ENCODE peak calls at places on chromosomes 5 and 9, in ten cellular contexts. One of them, this sample, is unnamed.

GRCh38 chr5:172496671-172497371 is 42.5 kb upstream of the SH3PXD2B start:
- DNase-seq in posterior cingulate gyrus: peak
- DNase-seq in stimulated activated CD4-positive, alpha-beta T cell treated with anti-CD3 and anti-CD28 coated beads, Interleukin-4, amount 100 ng/mL, for 1 hour: no peak
- DNase-seq in SW 1271: no peak
- DNase-seq in stimulated activated CD8-positive, alpha-beta memory T cell treated with anti-CD3 and anti-CD28 coated beads, Interleukin-12 subunit alpha, Interleukin-12 subunit beta, amount 100 ng/mL, for 4 hours: no peak
- DNase-seq in mucosa of gallbladder: peak
- DNase-seq in K562: no peak
- DNase-seq in GM12865: no peak
- DNase-seq in mammary epithelial cell: no peak
- DNase-seq in heart left ventricle: peak
- DNase-seq in this sample: peak

GRCh38 chr9:15430920-15431844 is 8.5 kb downstream of the SNAPC3 start:
- DNase-seq in posterior cingulate gyrus: no peak
- DNase-seq in stimulated activated CD4-positive, alpha-beta T cell treated with anti-CD3 and anti-CD28 coated beads, Interleukin-4, amount 100 ng/mL, for 1 hour: no peak
- DNase-seq in SW 1271: no peak
- DNase-seq in stimulated activated CD8-positive, alpha-beta memory T cell treated with anti-CD3 and anti-CD28 coated beads, Interleukin-12 subunit alpha, Interleukin-12 subunit beta, amount 100 ng/mL, for 4 hours: no peak
- DNase-seq in mucosa of gallbladder: peak
- DNase-seq in K562: no peak
- DNase-seq in GM12865: no peak
- DNase-seq in mammary epithelial cell: no peak
- DNase-seq in heart left ventricle: no peak
- DNase-seq in this sample: no peak

GRCh38 chr5:82388186-82388585 is 110.0 kb upstream of the RPS23 start:
- DNase-seq in posterior cingulate gyrus: no peak
- DNase-seq in stimulated activated CD4-positive, alpha-beta T cell treated with anti-CD3 and anti-CD28 coated beads, Interleukin-4, amount 100 ng/mL, for 1 hour: no peak
- DNase-seq in SW 1271: no peak
- DNase-seq in stimulated activated CD8-positive, alpha-beta memory T cell treated with anti-CD3 and anti-CD28 coated beads, Interleukin-12 subunit alpha, Interleukin-12 subunit beta, amount 100 ng/mL, for 4 hours: no peak
- DNase-seq in mucosa of gallbladder: peak
- DNase-seq in K562: no peak
- DNase-seq in GM12865: no peak
- DNase-seq in mammary epithelial cell: no peak
- DNase-seq in heart left ventricle: no peak
- DNase-seq in this sample: peak

GRCh38 chr5:41156739-41157138 is 56.6 kb downstream of the C6 start:
- DNase-seq in posterior cingulate gyrus: no peak
- DNase-seq in stimulated activated CD4-positive, alpha-beta T cell treated with anti-CD3 and anti-CD28 coated beads, Interleukin-4, amount 100 ng/mL, for 1 hour: no peak
- DNase-seq in SW 1271: no peak
- DNase-seq in stimulated activated CD8-positive, alpha-beta memory T cell treated with anti-CD3 and anti-CD28 coated beads, Interleukin-12 subunit alpha, Interleukin-12 subunit beta, amount 100 ng/mL, for 4 hours: no peak
- DNase-seq in mucosa of gallbladder: no peak
- DNase-seq in K562: no peak
- DNase-seq in GM12865: no peak
- DNase-seq in mammary epithelial cell: no peak
- DNase-seq in heart left ventricle: no peak
- DNase-seq in this sample: no peak

GRCh38 chr5:137312060-137312459 is 187.1 kb downstream of the SPOCK1 start:
- DNase-seq in posterior cingulate gyrus: no peak
- DNase-seq in stimulated activated CD4-positive, alpha-beta T cell treated with anti-CD3 and anti-CD28 coated beads, Interleukin-4, amount 100 ng/mL, for 1 hour: no peak
- DNase-seq in SW 1271: no peak
- DNase-seq in stimulated activated CD8-positive, alpha-beta memory T cell treated with anti-CD3 and anti-CD28 coated beads, Interleukin-12 subunit alpha, Interleukin-12 subunit beta, amount 100 ng/mL, for 4 hours: no peak
- DNase-seq in mucosa of gallbladder: no peak
- DNase-seq in K562: no peak
- DNase-seq in GM12865: no peak
- DNase-seq in mammary epithelial cell: no peak
- DNase-seq in heart left ventricle: no peak
- DNase-seq in this sample: no peak

GRCh38 chr9:137705443-137705863 is 86.6 kb downstream of the EHMT1 start:
- DNase-seq in posterior cingulate gyrus: no peak
- DNase-seq in stimulated activated CD4-positive, alpha-beta T cell treated with anti-CD3 and anti-CD28 coated beads, Interleukin-4, amount 100 ng/mL, for 1 hour: peak
- DNase-seq in SW 1271: no peak
- DNase-seq in stimulated activated CD8-positive, alpha-beta memory T cell treated with anti-CD3 and anti-CD28 coated beads, Interleukin-12 subunit alpha, Interleukin-12 subunit beta, amount 100 ng/mL, for 4 hours: no peak
- DNase-seq in mucosa of gallbladder: no peak
- DNase-seq in K562: no peak
- DNase-seq in GM12865: peak
- DNase-seq in mammary epithelial cell: no peak
- DNase-seq in heart left ventricle: no peak
- DNase-seq in this sample: no peak

GRCh38 chr5:131541766-131542165 is 93.3 kb downstream of the RAPGEF6 start:
- DNase-seq in posterior cingulate gyrus: no peak
- DNase-seq in stimulated activated CD4-positive, alpha-beta T cell treated with anti-CD3 and anti-CD28 coated beads, Interleukin-4, amount 100 ng/mL, for 1 hour: no peak
- DNase-seq in SW 1271: no peak
- DNase-seq in stimulated activated CD8-positive, alpha-beta memory T cell treated with anti-CD3 and anti-CD28 coated beads, Interleukin-12 subunit alpha, Interleukin-12 subunit beta, amount 100 ng/mL, for 4 hours: no peak
- DNase-seq in mucosa of gallbladder: no peak
- DNase-seq in K562: no peak
- DNase-seq in GM12865: no peak
- DNase-seq in mammary epithelial cell: peak
- DNase-seq in heart left ventricle: no peak
- DNase-seq in this sample: no peak

GRCh38 chr5:155947394-155948062 is 379.4 kb upstream of the SGCD start:
- DNase-seq in posterior cingulate gyrus: no peak
- DNase-seq in stimulated activated CD4-positive, alpha-beta T cell treated with anti-CD3 and anti-CD28 coated beads, Interleukin-4, amount 100 ng/mL, for 1 hour: no peak
- DNase-seq in SW 1271: no peak
- DNase-seq in stimulated activated CD8-positive, alpha-beta memory T cell treated with anti-CD3 and anti-CD28 coated beads, Interleukin-12 subunit alpha, Interleukin-12 subunit beta, amount 100 ng/mL, for 4 hours: no peak
- DNase-seq in mucosa of gallbladder: no peak
- DNase-seq in K562: no peak
- DNase-seq in GM12865: no peak
- DNase-seq in mammary epithelial cell: no peak
- DNase-seq in heart left ventricle: no peak
- DNase-seq in this sample: peak

GRCh38 chr5:126031989-126032716 is 391.1 kb upstream of the GRAMD2B start:
- DNase-seq in posterior cingulate gyrus: no peak
- DNase-seq in stimulated activated CD4-positive, alpha-beta T cell treated with anti-CD3 and anti-CD28 coated beads, Interleukin-4, amount 100 ng/mL, for 1 hour: no peak
- DNase-seq in SW 1271: no peak
- DNase-seq in stimulated activated CD8-positive, alpha-beta memory T cell treated with anti-CD3 and anti-CD28 coated beads, Interleukin-12 subunit alpha, Interleukin-12 subunit beta, amount 100 ng/mL, for 4 hours: no peak
- DNase-seq in mucosa of gallbladder: peak
- DNase-seq in K562: no peak
- DNase-seq in GM12865: no peak
- DNase-seq in mammary epithelial cell: peak
- DNase-seq in heart left ventricle: peak
- DNase-seq in this sample: no peak

GRCh38 chr5:41009228-41009627 is 61.9 kb downstream of the MROH2B start:
- DNase-seq in posterior cingulate gyrus: no peak
- DNase-seq in stimulated activated CD4-positive, alpha-beta T cell treated with anti-CD3 and anti-CD28 coated beads, Interleukin-4, amount 100 ng/mL, for 1 hour: no peak
- DNase-seq in SW 1271: peak
- DNase-seq in stimulated activated CD8-positive, alpha-beta memory T cell treated with anti-CD3 and anti-CD28 coated beads, Interleukin-12 subunit alpha, Interleukin-12 subunit beta, amount 100 ng/mL, for 4 hours: no peak
- DNase-seq in mucosa of gallbladder: no peak
- DNase-seq in K562: no peak
- DNase-seq in GM12865: no peak
- DNase-seq in mammary epithelial cell: peak
- DNase-seq in heart left ventricle: peak
- DNase-seq in this sample: no peak